ENCODE peak calls at places on chromosomes 6 and 20, in seven cellular contexts. L is hepatocyte, F is SK-N-SH, D is HCT116, H is neural progenitor cell, N is PC-3, A is MM.1S. R is an unnamed sample. For H3K4me1, the result is how much of the 10 kb centered on the place peaks cover.

GRCh38 chr6:164150221-164150620 is 735.7 kb downstream of the QKI start:
- DNase-seq in H (peak), F (no peak), L (no peak), A (no peak), N (no peak), D (no peak), R (no peak)

GRCh38 chr6:44229376-44230033 is 6.1 kb downstream of the SLC29A1 start:
- DNase-seq in F (no peak), D (no peak), N (no peak), H (no peak), L (no peak), A (no peak), R (no peak)

GRCh38 chr6:105838156-105838555 is 248.0 kb upstream of the PRDM1 start:
- DNase-seq in F (no peak), N (no peak), A (no peak), H (no peak), D (no peak), L (no peak), R (peak)

GRCh38 chr6:43747734-43748133 is 22.3 kb upstream of the VEGFA start:
- DNase-seq in H (no peak), L (no peak), A (no peak), D (no peak), N (no peak), F (no peak), R (no peak)

GRCh38 chr6:147579667-147580066 is 71.2 kb downstream of the SAMD5 start:
- DNase-seq in N (peak), L (no peak), D (no peak), A (no peak), F (no peak), H (no peak), R (no peak)

GRCh38 chr6:54913211-54913610 is 66.6 kb downstream of the FAM83B start:
- DNase-seq in F (no peak), N (no peak), H (no peak), D (no peak), L (no peak), A (no peak), R (no peak)

GRCh38 chr6:130680118-130680517 is 147.1 kb upstream of the SMLR1 start:
- DNase-seq in A (no peak), N (no peak), H (no peak), F (no peak), L (no peak), D (no peak), R (peak)

GRCh38 chr6:104908031-104908430 is 48.3 kb upstream of the HACE1 start:
- DNase-seq in D (no peak), N (peak), L (no peak), F (no peak), H (no peak), A (no peak), R (peak)

GRCh38 chr6:113172531-113172966 is 684.6 kb upstream of the MARCKS start:
- DNase-seq in F (peak), L (no peak), D (no peak), A (no peak), N (no peak), H (no peak), R (no peak)

GRCh38 chr6:109467696-109468095 is 12.1 kb upstream of the MICAL1 start:
- DNase-seq in F (no peak), H (no peak), D (no peak), L (no peak), A (no peak), N (no peak), R (no peak)

GRCh38 chr20:37519508-37520416 is 1.3 kb upstream of the NNAT start:
- DNase-seq in L (no peak), D (no peak), H (peak), N (no peak), F (peak), A (no peak), R (no peak)

DNA sequence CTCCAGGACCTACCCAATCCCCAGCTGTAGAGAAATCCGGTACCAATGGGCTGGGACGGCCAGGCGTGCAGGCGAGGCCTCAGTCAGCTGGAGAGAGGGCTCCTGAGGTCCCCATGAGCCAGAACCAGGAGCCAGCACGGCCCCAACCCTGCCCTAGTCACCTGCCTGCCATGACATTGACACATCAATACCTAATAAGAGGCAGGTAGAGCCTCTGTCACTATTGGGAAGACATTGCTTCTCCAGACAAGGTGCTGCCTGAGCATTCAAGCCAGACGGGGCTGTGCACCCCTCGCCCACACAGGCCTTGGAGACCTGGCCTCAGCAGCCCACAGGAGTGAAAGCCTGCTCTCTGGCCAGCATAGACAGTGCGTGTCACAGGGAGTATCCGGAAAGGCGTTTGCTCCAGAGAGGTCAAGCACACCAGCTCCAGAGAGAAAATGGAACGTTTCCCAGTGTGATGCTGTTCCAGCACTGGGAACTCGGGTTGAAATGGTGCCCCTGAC is 3.5 kb downstream of the DLL1 start:
- DNase-seq in A (no peak), H (no peak), D (no peak), N (no peak), L (no peak), F (no peak), R (no peak)
- H3K4me3 ChIP-seq in A (no peak), H (peak), D (no peak), N (no peak), L (no peak), F (no peak), R (no peak)

GRCh38 chr6:41682056-41682477 is 43.8 kb downstream of the MDFI start:
- DNase-seq in N (peak), F (peak), D (peak), L (peak), H (peak), A (peak), R (peak)
- TF ChIP-seq EZH2phosphoT487 in N (no peak), F (no peak), D (no peak), L (no peak), H (no peak), A (no peak), R (no peak)

GRCh38 chr20:48722737-48723191 is 105.0 kb downstream of the PREX1 start:
- DNase-seq in N (peak), F (no peak), H (no peak), A (no peak), L (peak), D (no peak), R (peak)

GRCh38 chr20:48722002-48722731 is 105.6 kb downstream of the PREX1 start:
- DNase-seq in L (no peak), F (no peak), H (no peak), A (no peak), N (no peak), D (no peak), R (peak)

GRCh38 chr20:48725589-48725991 is 102.2 kb downstream of the PREX1 start:
- DNase-seq in H (no peak), F (peak), A (no peak), L (no peak), D (peak), N (peak), R (peak)

GRCh38 chr20:48724891-48725588 is 102.8 kb downstream of the PREX1 start:
- DNase-seq in L (no peak), D (no peak), F (no peak), A (no peak), H (peak), N (no peak), R (no peak)

GRCh38 chr20:48723308-48724264 is 104.2 kb downstream of the PREX1 start:
- DNase-seq in F (no peak), N (no peak), A (no peak), D (no peak), H (no peak), L (peak), R (peak)
- H3K4me1 ChIP-seq in F (under half), N (under half), A (under half), D (under half), H (under half), L (under half), R (under half)

GRCh38 chr20:21125072-21125848 is 622 bp upstream of the KIZ start:
- DNase-seq in H (peak), L (peak), A (no peak), F (peak), N (peak), D (peak), R (peak)

GRCh38 chr20:21125849-21126840 is at the start of gene KIZ:
- DNase-seq in D (peak), H (peak), L (peak), F (peak), N (peak), A (peak), R (peak)

GRCh38 chr20:21129861-21130260 is 4.0 kb downstream of the KIZ start:
- DNase-seq in N (no peak), D (no peak), L (no peak), A (no peak), F (no peak), H (no peak), R (no peak)

GRCh38 chr20:21124190-21124589 is 1.7 kb upstream of the KIZ start:
- DNase-seq in A (no peak), F (no peak), L (no peak), D (no peak), N (no peak), H (no peak), R (no peak)

DNA sequence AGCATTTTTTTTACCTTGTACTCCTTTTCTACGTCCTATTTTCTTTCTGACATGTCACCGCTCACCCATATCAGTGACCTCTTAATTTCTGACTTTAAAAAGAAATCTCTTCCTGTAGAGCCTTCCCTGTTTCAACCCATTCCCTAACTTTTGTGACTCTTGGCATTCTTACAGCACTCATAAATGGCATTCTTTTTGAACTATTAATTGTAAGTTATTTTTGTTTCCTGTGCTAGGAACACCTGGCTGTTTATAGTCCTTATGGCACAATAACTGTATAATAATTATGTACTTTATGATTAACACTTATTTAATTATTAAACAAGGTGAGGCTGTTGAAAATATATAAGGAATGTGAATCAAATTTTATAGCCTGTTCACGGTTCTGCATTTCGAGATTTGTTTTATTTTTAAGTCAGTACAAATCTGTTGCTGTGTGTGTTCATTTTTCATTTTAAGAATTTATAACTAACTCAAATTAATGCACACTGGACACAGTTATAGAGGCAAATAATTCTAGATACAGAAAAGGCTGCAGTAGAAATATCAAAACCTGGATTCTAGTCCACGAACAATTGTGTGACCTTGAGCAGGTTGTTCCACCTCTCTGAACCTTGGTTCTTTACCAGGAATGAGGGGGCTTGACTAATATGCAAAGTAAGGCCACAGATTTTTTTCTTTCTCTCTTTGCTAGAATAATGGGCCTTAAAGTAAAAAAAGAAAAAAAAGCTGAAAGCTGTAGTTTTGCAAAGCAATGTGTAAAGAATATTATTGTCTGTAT is 1.5 kb downstream of the KIZ start:
- DNase-seq in N (peak), H (no peak), A (no peak), F (no peak), L (no peak), D (no peak), R (no peak)
- H3K4me3 ChIP-seq in N (peak), H (peak), A (no peak), F (no peak), L (no peak), D (peak), R (peak)

GRCh38 chr6:40897390-40898003 is 141.5 kb downstream of the UNC5CL start:
- DNase-seq in H (no peak), N (no peak), F (no peak), D (no peak), A (no peak), L (no peak), R (no peak)
- TF ChIP-seq EZH2phosphoT487 in H (no peak), N (no peak), F (no peak), D (no peak), A (no peak), L (no peak), R (no peak)

GRCh38 chr6:31272431-31272830 is 539 bp upstream of the HLA-C start:
- DNase-seq in A (no peak), H (peak), L (peak), D (no peak), N (no peak), F (no peak), R (peak)
- H3K4me1 ChIP-seq in A (under half), H (under half), L (under half), D (under half), N (under half), F (under half), R (under half)

DNA sequence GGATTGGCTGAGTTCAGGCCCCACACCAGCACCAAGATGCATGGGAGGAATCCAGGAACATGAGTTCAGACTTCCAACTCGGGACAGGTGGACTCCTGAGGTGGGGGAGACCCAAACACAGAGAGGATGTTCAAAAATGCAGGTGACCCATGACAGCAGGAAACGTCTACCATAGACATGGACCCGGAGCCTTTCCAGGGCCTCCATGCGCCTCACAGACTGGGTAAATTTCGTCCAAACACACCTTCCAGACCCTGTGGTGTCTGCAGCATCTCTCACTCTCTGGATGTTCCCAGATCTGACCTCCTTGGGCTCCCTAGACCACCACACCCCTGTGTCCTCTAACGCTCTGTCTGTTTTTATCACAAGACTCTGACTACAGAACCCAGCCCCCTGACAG is 87.7 kb downstream of the PXDC1 start:
- DNase-seq in F (no peak), L (no peak), D (no peak), A (no peak), H (no peak), N (no peak), R (no peak)
- H3K4me3 ChIP-seq in F (no peak), L (no peak), D (no peak), A (no peak), H (no peak), N (no peak), R (no peak)

DNA sequence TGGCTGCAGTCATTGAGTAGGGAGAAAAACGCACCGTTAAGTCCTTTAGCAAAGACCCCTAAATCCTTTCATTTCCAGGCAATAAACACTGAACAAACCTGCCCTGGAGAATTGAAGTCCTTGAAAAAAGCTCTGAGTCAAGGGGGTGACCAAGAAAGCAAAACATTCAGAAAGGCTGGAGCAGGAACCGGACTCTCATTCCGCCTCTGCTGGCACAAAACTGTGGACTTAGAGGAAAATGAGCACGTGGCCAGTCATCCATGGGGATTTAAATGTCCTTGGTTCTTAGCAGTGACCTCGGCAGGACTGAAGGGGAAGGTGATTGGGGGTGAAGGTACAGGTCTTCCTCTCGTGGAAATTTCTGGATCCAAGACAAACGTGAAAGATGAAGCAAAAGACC is 103.0 kb downstream of the CDH4 start:
- DNase-seq in N (no peak), H (no peak), F (no peak), D (no peak), L (no peak), A (no peak), R (no peak)
- TF ChIP-seq EZH2phosphoT487 in N (no peak), H (no peak), F (no peak), D (no peak), L (no peak), A (no peak), R (no peak)

DNA sequence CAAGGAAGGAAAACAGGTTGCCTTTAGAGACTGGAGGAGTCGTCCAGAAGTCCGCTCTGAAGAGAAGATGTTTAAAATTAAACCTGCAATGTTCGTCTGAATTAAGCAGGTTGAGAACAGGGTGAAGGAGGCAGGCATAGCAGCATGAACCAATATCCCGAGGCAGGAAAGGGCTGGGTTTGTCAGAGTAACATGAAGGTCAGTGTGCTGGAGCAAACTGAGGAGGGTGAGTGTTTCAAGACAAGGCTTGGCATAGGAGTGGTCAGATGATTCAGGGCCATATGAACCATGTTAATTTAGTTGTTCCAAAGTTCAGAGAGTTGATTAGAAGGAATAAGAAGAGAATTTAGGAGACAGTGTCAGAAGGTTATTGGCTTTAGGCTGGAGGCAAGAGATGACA is 93.3 kb downstream of the UTRN start:
- DNase-seq in A (no peak), H (no peak), F (no peak), N (no peak), D (no peak), L (no peak), R (peak)
- H3K4me1 ChIP-seq in A (under half), H (under half), F (under half), N (under half), D (under half), L (under half), R (under half)